ENCODE peak calls at places on chromosomes 7 and 10, in ten cellular contexts. R is NT2/D1; D is brain microvascular endothelial cell; B is cardiac muscle cell; V is tibial nerve; X is effector memory CD4-positive, alpha-beta T cell; K is fibroblast of lung; O is sigmoid colon; Y is Peyer's patch; M is kidney epithelial cell. C is an unnamed sample. For H3K27me3, the result is how much of the 10 kb centered on the place peaks cover.

GRCh38 chr10:69612760-69613159 is 17.3 kb upstream of the FAM241B start:
- DNase-seq in M (no peak), O (no peak), B (no peak), K (no peak), D (no peak), Y (no peak), X (no peak), R (no peak), V (no peak), C (no peak)

GRCh38 chr10:11225935-11226334 is 208.3 kb downstream of the CELF2 start:
- DNase-seq in M (no peak), V (no peak), D (no peak), O (no peak), B (no peak), R (no peak), K (no peak), Y (peak), X (peak), C (peak)

GRCh38 chr7:36506820-36507219 is 117.2 kb downstream of the ANLN start:
- DNase-seq in V (no peak), Y (no peak), B (no peak), K (peak), D (no peak), O (no peak), M (peak), R (no peak), X (no peak), C (no peak)

GRCh38 chr7:73976761-73977625 is 51.0 kb upstream of the ELN start:
- DNase-seq in K (no peak), B (no peak), D (no peak), R (no peak), Y (no peak), X (no peak), V (no peak), O (peak), M (no peak), C (peak)

GRCh38 chr7:111863269-111863668 is 301.0 kb upstream of the IMMP2L start:
- DNase-seq in X (no peak), D (no peak), K (no peak), O (peak), M (no peak), B (no peak), V (no peak), R (no peak), Y (no peak), C (no peak)

GRCh38 chr7:14381306-14381705 is 391.8 kb upstream of the ETV1 start:
- DNase-seq in B (no peak), D (no peak), O (no peak), Y (no peak), V (no peak), M (no peak), X (no peak), K (peak), R (no peak), C (no peak)

GRCh38 chr10:51510231-51510630 is 189.2 kb downstream of the CSTF2T start:
- DNase-seq in X (no peak), R (no peak), K (peak), V (no peak), B (no peak), M (no peak), O (no peak), Y (no peak), D (no peak), C (no peak)

GRCh38 chr10:9051328-9051974 is 997.0 kb downstream of the GATA3 start:
- DNase-seq in D (no peak), K (peak), V (no peak), R (no peak), B (no peak), M (no peak), O (no peak), Y (no peak), X (no peak), C (no peak)

GRCh38 chr7:31521336-31522010 is 7.6 kb downstream of the ITPRID1 start:
- DNase-seq in X (no peak), K (no peak), R (no peak), M (no peak), B (no peak), O (no peak), D (no peak), V (no peak), Y (no peak), C (no peak)

GRCh38 chr10:71501402-71501801 is 104.7 kb downstream of the CDH23 start:
- DNase-seq in D (no peak), V (no peak), B (no peak), Y (no peak), X (no peak), R (no peak), O (no peak), M (no peak), K (no peak), C (no peak)

GRCh38 chr10:60944159-60944909 is at the start of gene RHOBTB1:
- DNase-seq in K (peak), B (peak), Y (peak), R (peak), O (peak), D (peak), X (no peak), V (peak), M (peak), C (peak)

GRCh38 chr10:84193327-84193726 is 1.0 kb upstream of the CDHR1 start:
- DNase-seq in K (no peak), R (no peak), Y (no peak), X (no peak), B (no peak), D (no peak), O (peak), V (no peak), M (no peak), C (no peak)

DNA sequence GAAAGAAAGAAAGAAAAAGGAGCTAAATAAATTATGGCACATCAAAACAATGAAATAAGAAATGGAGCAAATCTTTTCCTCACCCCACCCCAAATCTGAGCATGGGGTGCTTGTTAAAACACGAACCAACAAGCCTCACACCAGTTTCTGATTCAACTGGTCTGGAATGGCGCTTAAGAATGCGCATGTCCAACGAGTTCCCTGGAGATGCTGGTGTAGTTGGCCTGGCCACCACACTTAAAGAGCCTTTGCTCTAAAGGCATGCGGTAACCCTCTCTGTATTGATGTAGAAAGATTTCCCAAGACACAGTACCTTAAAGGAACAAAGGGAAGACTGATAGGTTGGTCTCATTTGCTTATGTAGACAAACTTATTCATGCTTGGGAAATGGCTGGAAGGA is 49.1 kb upstream of the STEAP1B start:
- DNase-seq in R (peak), V (no peak), O (peak), M (no peak), B (no peak), Y (no peak), X (no peak), D (no peak), K (no peak), C (no peak)
- H3K27me3 ChIP-seq in R (under half), V (half or more), O (under half), M (under half), B (under half), Y (under half), X (under half), D (under half), K (under half), C (under half)

DNA sequence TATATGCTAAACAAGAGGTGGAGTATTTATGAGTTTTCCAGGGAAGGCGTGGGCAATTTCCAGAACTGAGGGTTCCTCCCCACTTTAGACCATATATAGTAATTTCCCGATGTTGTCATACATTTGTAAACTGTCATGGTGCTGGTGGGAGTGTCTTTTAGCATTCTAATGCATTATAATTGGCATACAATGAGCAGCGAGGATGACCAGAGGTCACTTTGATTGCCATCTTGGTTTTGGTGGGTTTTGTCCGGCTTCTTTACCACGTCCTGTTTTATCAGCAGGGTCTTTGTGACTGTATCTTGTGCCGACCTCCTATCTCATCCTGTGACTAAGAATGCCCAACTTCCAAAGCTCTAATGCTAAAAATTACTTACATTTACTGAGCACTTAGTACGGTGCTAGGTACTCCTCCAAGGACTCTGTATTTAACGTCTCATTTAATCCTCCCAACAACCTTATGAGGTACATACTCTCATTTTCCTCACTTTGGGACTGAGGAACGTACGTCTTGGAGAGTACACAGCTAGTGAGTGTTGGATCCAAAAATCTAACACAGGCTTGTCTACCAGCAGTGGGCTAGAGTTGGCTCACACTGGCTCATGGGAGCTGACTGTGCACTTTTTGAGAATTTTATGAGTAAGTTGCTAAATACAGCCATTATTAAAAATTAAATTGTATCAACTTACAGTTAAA is 144.8 kb upstream of the NEBL start:
- DNase-seq in Y (no peak), B (no peak), V (no peak), D (no peak), M (no peak), R (no peak), O (no peak), K (no peak), X (no peak), C (no peak)
- H3K4me3 ChIP-seq in Y (no peak), B (no peak), V (no peak), D (no peak), M (no peak), R (no peak), O (no peak), K (no peak), X (no peak), C (no peak)

GRCh38 chr10:78817804-78818203 is 251.0 kb upstream of the ZMIZ1 start:
- DNase-seq in Y (no peak), K (no peak), X (no peak), D (no peak), V (no peak), O (no peak), R (no peak), B (no peak), M (no peak), C (no peak)

GRCh38 chr10:78821052-78821451 is 247.7 kb upstream of the ZMIZ1 start:
- DNase-seq in V (no peak), K (no peak), X (no peak), D (no peak), O (no peak), M (no peak), B (no peak), Y (no peak), R (no peak), C (no peak)

GRCh38 chr10:78817361-78817760 is 251.4 kb upstream of the ZMIZ1 start:
- DNase-seq in R (no peak), D (no peak), M (no peak), X (no peak), V (peak), K (peak), Y (no peak), B (no peak), O (no peak), C (no peak)

GRCh38 chr10:78819361-78820006 is 249.3 kb upstream of the ZMIZ1 start:
- DNase-seq in X (no peak), K (no peak), M (no peak), R (no peak), D (no peak), Y (no peak), O (no peak), B (no peak), V (no peak), C (no peak)

DNA sequence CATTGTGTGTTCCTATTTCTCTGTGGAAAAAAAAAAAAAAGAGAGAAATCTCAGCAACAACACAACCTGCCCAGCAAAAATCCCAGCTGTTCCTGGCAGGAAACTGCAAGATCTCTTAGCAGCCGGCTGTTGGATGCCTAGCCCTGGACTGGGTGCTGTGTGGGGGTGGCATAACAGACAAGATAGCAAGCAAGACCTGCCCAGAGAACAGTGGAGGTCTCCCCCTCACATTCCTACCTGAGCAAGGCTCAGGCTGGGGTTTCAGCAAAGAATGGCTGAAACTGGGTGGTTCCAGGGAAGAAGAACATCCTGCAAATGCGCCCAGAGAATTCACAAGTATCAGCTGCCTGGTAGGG is 248.8 kb upstream of the ZMIZ1 start:
- DNase-seq in B (no peak), V (no peak), M (no peak), O (no peak), R (no peak), K (no peak), X (no peak), Y (no peak), D (no peak), C (no peak)
- H3K27me3 ChIP-seq in B (under half), V (under half), M (under half), O (under half), R (under half), K (under half), X (under half), Y (under half), D (under half), C (under half)

GRCh38 chr10:32299354-32299980 is 47.5 kb downstream of the EPC1 start:
- DNase-seq in B (no peak), K (no peak), X (no peak), M (no peak), Y (no peak), D (no peak), R (no peak), O (no peak), V (no peak), C (no peak)
- H3K4me3 ChIP-seq in B (no peak), K (no peak), X (no peak), M (no peak), Y (no peak), D (no peak), R (no peak), O (no peak), V (no peak), C (no peak)

GRCh38 chr10:6492896-6493295 is 87.2 kb downstream of the PRKCQ start:
- DNase-seq in R (no peak), X (no peak), Y (no peak), D (no peak), O (no peak), K (no peak), B (no peak), M (no peak), V (no peak), C (no peak)

GRCh38 chr10:6497524-6498140 is 82.4 kb downstream of the PRKCQ start:
- DNase-seq in Y (no peak), B (no peak), O (no peak), R (no peak), K (no peak), X (no peak), M (no peak), D (no peak), V (no peak), C (no peak)

GRCh38 chr10:6494452-6494839 is 85.6 kb downstream of the PRKCQ start:
- DNase-seq in X (no peak), K (no peak), O (no peak), D (no peak), Y (no peak), M (no peak), V (no peak), R (no peak), B (no peak), C (no peak)

GRCh38 chr10:6493521-6494451 is 86.3 kb downstream of the PRKCQ start:
- DNase-seq in Y (no peak), B (no peak), R (no peak), O (no peak), V (no peak), K (peak), D (no peak), M (no peak), X (no peak), C (no peak)

DNA sequence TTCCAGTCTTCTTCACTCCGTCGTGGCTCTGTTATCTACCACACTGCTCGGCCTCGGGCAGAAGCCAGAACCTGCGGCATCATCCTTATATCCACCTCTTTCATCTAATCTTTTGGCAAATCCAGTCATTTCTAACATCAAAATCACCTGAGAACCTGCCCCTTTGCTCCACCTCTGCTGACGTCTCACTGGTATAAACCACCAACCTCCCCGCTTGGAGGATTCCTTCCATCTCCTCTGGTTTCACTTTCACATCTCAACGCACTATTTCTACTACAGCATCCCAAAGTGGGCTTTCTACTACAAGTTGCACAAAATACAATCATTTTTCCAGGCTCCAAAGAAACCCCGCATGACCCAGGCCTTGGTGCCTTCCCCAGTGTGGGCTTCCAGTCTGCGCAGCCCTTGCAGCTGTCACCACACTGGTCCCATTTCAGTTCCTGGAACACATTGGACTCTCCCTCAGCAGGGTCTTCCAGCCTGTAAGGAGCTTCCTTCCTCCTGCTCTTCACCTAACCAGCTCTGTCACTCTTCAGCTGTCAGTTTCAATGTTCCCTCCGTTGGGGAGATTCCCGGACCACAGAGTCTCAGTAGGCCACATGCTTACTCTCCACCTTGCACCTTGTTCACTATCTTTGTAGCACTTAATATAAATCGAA is 85.0 kb downstream of the PRKCQ start:
- DNase-seq in O (no peak), Y (peak), K (no peak), D (no peak), B (no peak), M (no peak), R (no peak), V (no peak), X (peak), C (no peak)
- H3K27me3 ChIP-seq in O (under half), Y (under half), K (under half), D (under half), B (under half), M (under half), R (under half), V (under half), X (under half), C (under half)

GRCh38 chr7:127838816-127839415 is 186.9 kb downstream of the SND1 start:
- DNase-seq in M (no peak), B (no peak), R (no peak), D (peak), O (peak), X (no peak), K (peak), V (no peak), Y (no peak), C (no peak)

GRCh38 chr7:127844707-127845331 is 186.4 kb downstream of the LRRC4 start:
- DNase-seq in Y (no peak), K (peak), M (peak), R (no peak), D (peak), O (peak), V (peak), B (no peak), X (no peak), C (peak)

GRCh38 chr7:127844165-127844564 is 187.1 kb downstream of the LRRC4 start:
- DNase-seq in X (no peak), Y (no peak), O (no peak), V (no peak), B (no peak), D (no peak), R (no peak), K (no peak), M (no peak), C (no peak)

GRCh38 chr7:127835679-127836078 is 183.7 kb downstream of the SND1 start:
- DNase-seq in R (no peak), O (no peak), M (no peak), B (no peak), Y (no peak), K (no peak), V (no peak), D (no peak), X (no peak), C (no peak)

DNA sequence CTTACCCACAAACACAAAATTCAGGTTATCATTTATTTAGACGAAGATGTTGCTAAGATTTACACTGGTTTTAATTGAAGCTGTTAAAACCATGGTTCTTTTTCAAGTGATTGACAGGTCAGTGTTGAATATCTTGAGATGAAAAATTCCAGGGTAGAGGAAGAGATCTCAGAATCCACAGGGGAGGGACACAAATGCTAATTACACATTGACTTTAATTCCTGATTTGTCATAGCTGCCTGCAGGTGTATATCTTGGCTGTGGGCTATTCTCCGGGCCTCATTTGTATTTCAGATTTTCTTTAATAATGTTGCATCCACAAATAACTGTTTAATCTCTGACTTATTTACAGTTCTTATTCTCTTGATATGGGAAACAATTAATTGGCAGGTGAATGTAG is 188.6 kb downstream of the SND1 start:
- DNase-seq in X (no peak), Y (no peak), B (no peak), K (no peak), V (no peak), D (no peak), M (no peak), O (no peak), R (no peak), C (no peak)
- H3K4me3 ChIP-seq in X (no peak), Y (no peak), B (no peak), K (no peak), V (no peak), D (no peak), M (no peak), O (no peak), R (no peak), C (no peak)

C was measured in tibial artery.